ENCODE peak calls at places on chromosomes 1 and 21, in six cellular contexts. Q, A, Y, T, M and X are unnamed samples.

GRCh38 chr1:222167111-222167510 is 380.8 kb downstream of the HHIPL2 start:
- DNase-seq in Q (peak; percentile 13), A (peak; percentile 24), Y (no peak), T (no peak), M (peak; percentile 91), X (no peak)

GRCh38 chr1:29122987-29123870 is 474 bp downstream of the TMEM200B start:
- DNase-seq in Q (peak; percentile 20), A (no peak), Y (no peak), T (peak; percentile 14), M (peak; percentile 43), X (no peak)

GRCh38 chr1:171961861-171962260 is 120.6 kb downstream of the DNM3 start:
- DNase-seq in Q (no peak), A (no peak), Y (no peak), T (no peak), M (no peak), X (no peak)

GRCh38 chr1:55916480-55916879 is 662.9 kb downstream of the PLPP3 start:
- DNase-seq in Q (no peak), A (no peak), Y (no peak), T (no peak), M (peak; percentile 45), X (no peak)

GRCh38 chr1:160641323-160642280 is 5.2 kb downstream of the SLAMF1 start:
- DNase-seq in Q (no peak), A (no peak), Y (no peak), T (no peak), M (no peak), X (no peak)

GRCh38 chr1:19163261-19163660 is 46.8 kb downstream of the UBR4 start:
- DNase-seq in Q (no peak), A (no peak), Y (no peak), T (no peak), M (peak; percentile 90), X (no peak)

GRCh38 chr21:41891132-41891531 is 12.0 kb upstream of the PRDM15 start:
- DNase-seq in Q (no peak), A (no peak), Y (no peak), T (no peak), M (no peak), X (no peak)

GRCh38 chr1:17914142-17914541 is 159.0 kb downstream of the ACTL8 start:
- DNase-seq in Q (no peak), A (no peak), Y (no peak), T (no peak), M (no peak), X (no peak)

GRCh38 chr1:230263573-230264195 is 162.4 kb downstream of the PGBD5 start:
- DNase-seq in Q (no peak), A (no peak), Y (no peak), T (no peak), M (no peak), X (no peak)

GRCh38 chr1:106746448-106747085 is 309.9 kb upstream of the PRMT6 start:
- DNase-seq in Q (no peak), A (no peak), Y (no peak), T (no peak), M (no peak), X (no peak)

GRCh38 chr1:144101397-144102050 is 129.7 kb upstream of the FAM72C start:
- DNase-seq in Q (peak; percentile 16), A (no peak), Y (no peak), T (peak; percentile 4), M (peak; percentile 1), X (peak; percentile 22)

GRCh38 chr1:99672500-99673213 is 26.7 kb downstream of the PALMD start:
- DNase-seq in Q (peak; percentile 70), A (no peak), Y (no peak), T (no peak), M (no peak), X (no peak)

GRCh38 chr1:9230869-9231533 is 3.6 kb upstream of the H6PD start:
- DNase-seq in Q (no peak), A (no peak), Y (no peak), T (no peak), M (no peak), X (no peak)

GRCh38 chr1:177340601-177341067 is 169.9 kb downstream of the BRINP2 start:
- DNase-seq in Q (no peak), A (no peak), Y (no peak), T (no peak), M (no peak), X (no peak)

GRCh38 chr1:178282949-178283367 is 189.1 kb downstream of the RASAL2 start:
- DNase-seq in Q (no peak), A (no peak), Y (no peak), T (no peak), M (peak; percentile 53), X (no peak)

GRCh38 chr1:106972074-106972473 is 84.4 kb upstream of the PRMT6 start:
- DNase-seq in Q (no peak), A (no peak), Y (no peak), T (no peak), M (no peak), X (no peak)

GRCh38 chr21:38999148-38999547 is 184.1 kb downstream of the PSMG1 start:
- DNase-seq in Q (no peak), A (no peak), Y (no peak), T (no peak), M (no peak), X (no peak)